ENCODE peak calls at places on chromosome 1, in five cellular contexts. K is ovary, Q is H9, E is RCC 7860, O is B cell. H is an unnamed sample.

GRCh38 chr1:170017478-170017877 is 57.0 kb downstream of the KIFAP3 start:
- DNase-seq in K (no peak), Q (no peak), E (no peak), O (no peak), H (no peak)

GRCh38 chr1:14521602-14522001 is 76.9 kb upstream of the KAZN start:
- DNase-seq in K (no peak), Q (no peak), E (no peak), O (no peak), H (no peak)

GRCh38 chr1:164256456-164256855 is 302.5 kb upstream of the PBX1 start:
- DNase-seq in K (no peak), Q (no peak), E (no peak), O (no peak), H (no peak)

GRCh38 chr1:17233675-17234074 is 15.2 kb upstream of the PADI3 start:
- DNase-seq in K (no peak), Q (no peak), E (peak), O (no peak), H (peak)

GRCh38 chr1:233503351-233503950 is 110.5 kb upstream of the KCNK1 start:
- DNase-seq in K (no peak), Q (no peak), E (no peak), O (no peak), H (no peak)

GRCh38 chr1:113255038-113255727 is 135.1 kb upstream of the MAGI3 start:
- DNase-seq in K (no peak), Q (no peak), E (no peak), O (no peak), H (no peak)

GRCh38 chr1:25893072-25893604 is 13.1 kb downstream of the STMN1 start:
- DNase-seq in K (no peak), Q (no peak), E (no peak), O (no peak), H (no peak)

GRCh38 chr1:91555074-91555730 is 54.6 kb downstream of the CDC7 start:
- DNase-seq in K (no peak), Q (no peak), E (no peak), O (no peak), H (no peak)

GRCh38 chr1:223513309-223513708 is 120.1 kb downstream of the CCDC185 start:
- DNase-seq in K (no peak), Q (no peak), E (no peak), O (no peak), H (no peak)

GRCh38 chr1:21865943-21866628 is 54.0 kb downstream of the LDLRAD2 start:
- DNase-seq in K (no peak), Q (peak), E (no peak), O (peak), H (no peak)

GRCh38 chr1:91830242-91831131 is 55.5 kb downstream of the TGFBR3 start:
- DNase-seq in K (peak), Q (no peak), E (no peak), O (no peak), H (peak)

GRCh38 chr1:62301726-62302390 is 17.4 kb downstream of the KANK4 start:
- DNase-seq in K (no peak), Q (no peak), E (no peak), O (no peak), H (no peak)